ENCODE peak calls at places on chromosomes 12 and 14, in six cellular contexts. One of them, this sample, is unnamed.

GRCh38 chr14:57478050-57478449 is 15.6 kb downstream of the CCDC198 start:
- DNase-seq in GM23248: no peak
- DNase-seq in testis: peak; percentile 41
- DNase-seq in naive thymus-derived CD4-positive, alpha-beta T cell: no peak
- DNase-seq in heart right ventricle: no peak
- DNase-seq in esophagus squamous epithelium: no peak
- DNase-seq in this sample: no peak

GRCh38 chr14:105484997-105485393 is 1.7 kb upstream of the CRIP1 start:
- DNase-seq in GM23248: no peak
- DNase-seq in testis: no peak
- DNase-seq in naive thymus-derived CD4-positive, alpha-beta T cell: peak; percentile 30
- DNase-seq in heart right ventricle: no peak
- DNase-seq in esophagus squamous epithelium: no peak
- DNase-seq in this sample: no peak

GRCh38 chr12:10179871-10180270 is 1.0 kb downstream of the TMEM52B start:
- DNase-seq in GM23248: peak; percentile 71
- DNase-seq in testis: no peak
- DNase-seq in naive thymus-derived CD4-positive, alpha-beta T cell: no peak
- DNase-seq in heart right ventricle: no peak
- DNase-seq in esophagus squamous epithelium: no peak
- DNase-seq in this sample: no peak

GRCh38 chr14:71780075-71780474 is 152.2 kb upstream of the RGS6 start:
- DNase-seq in GM23248: no peak
- DNase-seq in testis: no peak
- DNase-seq in naive thymus-derived CD4-positive, alpha-beta T cell: no peak
- DNase-seq in heart right ventricle: peak; percentile 52
- DNase-seq in esophagus squamous epithelium: no peak
- DNase-seq in this sample: no peak

GRCh38 chr14:106879241-106879640 is 1352.9 kb downstream of the TMEM121 start:
- DNase-seq in GM23248: peak; percentile 27
- DNase-seq in testis: peak; percentile 89
- DNase-seq in naive thymus-derived CD4-positive, alpha-beta T cell: no peak
- DNase-seq in heart right ventricle: no peak
- DNase-seq in esophagus squamous epithelium: no peak
- DNase-seq in this sample: peak; percentile 68

GRCh38 chr12:63410197-63410596 is 258.1 kb downstream of the DPY19L2 start:
- DNase-seq in GM23248: no peak
- DNase-seq in testis: no peak
- DNase-seq in naive thymus-derived CD4-positive, alpha-beta T cell: no peak
- DNase-seq in heart right ventricle: no peak
- DNase-seq in esophagus squamous epithelium: no peak
- DNase-seq in this sample: no peak

GRCh38 chr12:132651444-132652100 is 33.0 kb downstream of the P2RX2 start:
- DNase-seq in GM23248: no peak
- DNase-seq in testis: no peak
- DNase-seq in naive thymus-derived CD4-positive, alpha-beta T cell: no peak
- DNase-seq in heart right ventricle: no peak
- DNase-seq in esophagus squamous epithelium: no peak
- DNase-seq in this sample: no peak

GRCh38 chr14:59492419-59492818 is 8.1 kb downstream of the JKAMP start:
- DNase-seq in GM23248: no peak
- DNase-seq in testis: no peak
- DNase-seq in naive thymus-derived CD4-positive, alpha-beta T cell: no peak
- DNase-seq in heart right ventricle: no peak
- DNase-seq in esophagus squamous epithelium: no peak
- DNase-seq in this sample: no peak

GRCh38 chr12:26156201-26156871 is 31.5 kb upstream of the BHLHE41 start:
- DNase-seq in GM23248: no peak
- DNase-seq in testis: no peak
- DNase-seq in naive thymus-derived CD4-positive, alpha-beta T cell: no peak
- DNase-seq in heart right ventricle: no peak
- DNase-seq in esophagus squamous epithelium: no peak
- DNase-seq in this sample: no peak

GRCh38 chr12:108634225-108634795 is 616 bp upstream of the SELPLG start:
- DNase-seq in GM23248: no peak
- DNase-seq in testis: no peak
- DNase-seq in naive thymus-derived CD4-positive, alpha-beta T cell: peak; percentile 35
- DNase-seq in heart right ventricle: no peak
- DNase-seq in esophagus squamous epithelium: no peak
- DNase-seq in this sample: no peak

GRCh38 chr12:96241484-96242256 is 47.5 kb downstream of the ELK3 start:
- DNase-seq in GM23248: peak; percentile 99
- DNase-seq in testis: no peak
- DNase-seq in naive thymus-derived CD4-positive, alpha-beta T cell: peak; percentile 64
- DNase-seq in heart right ventricle: peak; percentile 74
- DNase-seq in esophagus squamous epithelium: no peak
- DNase-seq in this sample: no peak

GRCh38 chr12:108589028-108589839 is 8.7 kb downstream of the TMEM119 start:
- DNase-seq in GM23248: peak; percentile 67
- DNase-seq in testis: no peak
- DNase-seq in naive thymus-derived CD4-positive, alpha-beta T cell: no peak
- DNase-seq in heart right ventricle: no peak
- DNase-seq in esophagus squamous epithelium: no peak
- DNase-seq in this sample: no peak

GRCh38 chr12:6073426-6073825 is 51.0 kb downstream of the VWF start:
- DNase-seq in GM23248: no peak
- DNase-seq in testis: no peak
- DNase-seq in naive thymus-derived CD4-positive, alpha-beta T cell: no peak
- DNase-seq in heart right ventricle: no peak
- DNase-seq in esophagus squamous epithelium: no peak
- DNase-seq in this sample: no peak

GRCh38 chr12:121189061-121189886 is 20.7 kb upstream of the P2RX4 start:
- DNase-seq in GM23248: no peak
- DNase-seq in testis: no peak
- DNase-seq in naive thymus-derived CD4-positive, alpha-beta T cell: no peak
- DNase-seq in heart right ventricle: no peak
- DNase-seq in esophagus squamous epithelium: no peak
- DNase-seq in this sample: no peak

GRCh38 chr12:10737249-10737648 is 14.1 kb upstream of the YBX3 start:
- DNase-seq in GM23248: no peak
- DNase-seq in testis: no peak
- DNase-seq in naive thymus-derived CD4-positive, alpha-beta T cell: no peak
- DNase-seq in heart right ventricle: no peak
- DNase-seq in esophagus squamous epithelium: no peak
- DNase-seq in this sample: no peak

GRCh38 chr14:72404106-72404774 is 472.0 kb downstream of the RGS6 start:
- DNase-seq in GM23248: no peak
- DNase-seq in testis: no peak
- DNase-seq in naive thymus-derived CD4-positive, alpha-beta T cell: no peak
- DNase-seq in heart right ventricle: no peak
- DNase-seq in esophagus squamous epithelium: no peak
- DNase-seq in this sample: no peak

GRCh38 chr12:71730936-71731335 is 23.7 kb upstream of the RAB21 start:
- DNase-seq in GM23248: no peak
- DNase-seq in testis: no peak
- DNase-seq in naive thymus-derived CD4-positive, alpha-beta T cell: no peak
- DNase-seq in heart right ventricle: no peak
- DNase-seq in esophagus squamous epithelium: no peak
- DNase-seq in this sample: no peak

GRCh38 chr14:100573009-100573756 is 14.0 kb downstream of the BEGAIN start:
- DNase-seq in GM23248: no peak
- DNase-seq in testis: no peak
- DNase-seq in naive thymus-derived CD4-positive, alpha-beta T cell: no peak
- DNase-seq in heart right ventricle: no peak
- DNase-seq in esophagus squamous epithelium: no peak
- DNase-seq in this sample: no peak

GRCh38 chr12:12853435-12853834 is 37.9 kb upstream of the GPRC5A start:
- DNase-seq in GM23248: no peak
- DNase-seq in testis: no peak
- DNase-seq in naive thymus-derived CD4-positive, alpha-beta T cell: no peak
- DNase-seq in heart right ventricle: no peak
- DNase-seq in esophagus squamous epithelium: no peak
- DNase-seq in this sample: no peak

GRCh38 chr12:26017484-26018211 is 59.2 kb downstream of the RASSF8 start:
- DNase-seq in GM23248: peak; percentile 61
- DNase-seq in testis: peak; percentile 32
- DNase-seq in naive thymus-derived CD4-positive, alpha-beta T cell: no peak
- DNase-seq in heart right ventricle: no peak
- DNase-seq in esophagus squamous epithelium: no peak
- DNase-seq in this sample: peak; percentile 67

GRCh38 chr14:90627478-90627877 is 188.8 kb downstream of the TTC7B start:
- DNase-seq in GM23248: no peak
- DNase-seq in testis: peak; percentile 81
- DNase-seq in naive thymus-derived CD4-positive, alpha-beta T cell: no peak
- DNase-seq in heart right ventricle: no peak
- DNase-seq in esophagus squamous epithelium: no peak
- DNase-seq in this sample: no peak

GRCh38 chr14:90625445-90625844 is 190.8 kb downstream of the TTC7B start:
- DNase-seq in GM23248: no peak
- DNase-seq in testis: no peak
- DNase-seq in naive thymus-derived CD4-positive, alpha-beta T cell: no peak
- DNase-seq in heart right ventricle: no peak
- DNase-seq in esophagus squamous epithelium: no peak
- DNase-seq in this sample: no peak

GRCh38 chr14:90626550-90626949 is 189.7 kb downstream of the TTC7B start:
- DNase-seq in GM23248: no peak
- DNase-seq in testis: no peak
- DNase-seq in naive thymus-derived CD4-positive, alpha-beta T cell: no peak
- DNase-seq in heart right ventricle: no peak
- DNase-seq in esophagus squamous epithelium: no peak
- DNase-seq in this sample: no peak

GRCh38 chr14:90624228-90624627 is 192.0 kb downstream of the TTC7B start:
- DNase-seq in GM23248: peak; percentile 58
- DNase-seq in testis: no peak
- DNase-seq in naive thymus-derived CD4-positive, alpha-beta T cell: no peak
- DNase-seq in heart right ventricle: peak; percentile 39
- DNase-seq in esophagus squamous epithelium: no peak
- DNase-seq in this sample: no peak

DNA sequence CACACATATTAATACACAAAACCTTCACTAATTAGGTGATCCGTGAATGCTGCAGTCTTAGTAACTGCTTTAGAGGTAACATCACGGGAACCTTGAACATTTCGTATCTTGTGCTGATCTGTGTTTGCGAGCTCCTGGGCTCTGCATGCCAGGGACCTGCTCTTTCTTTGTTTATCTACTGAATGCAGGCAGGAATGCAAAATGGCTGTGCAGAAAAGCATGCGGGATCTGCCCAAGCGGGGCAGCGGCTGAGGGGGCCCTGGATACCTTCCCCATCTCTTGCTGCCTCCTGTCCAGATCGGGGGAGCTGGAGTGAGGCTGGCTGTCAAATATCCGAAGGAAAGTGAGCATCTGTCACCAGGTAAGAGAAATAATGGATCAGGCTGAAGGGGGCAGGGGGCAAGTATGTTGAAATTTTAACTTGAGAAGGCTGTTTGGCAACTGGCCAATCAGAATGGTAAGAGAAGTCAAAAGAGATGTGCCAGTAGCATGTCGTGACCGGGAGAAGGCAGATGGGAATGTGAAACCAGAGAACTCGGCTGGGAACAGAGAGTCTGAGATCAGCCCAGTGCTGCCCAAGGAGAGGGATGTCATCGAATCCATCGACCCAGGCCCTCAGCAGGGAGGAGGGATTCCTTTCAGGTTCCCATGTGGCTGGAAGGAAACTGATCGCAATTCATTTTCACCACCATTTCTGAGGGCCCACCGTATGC is 191.3 kb downstream of the TTC7B start:
- DNase-seq in GM23248: no peak
- DNase-seq in testis: no peak
- DNase-seq in naive thymus-derived CD4-positive, alpha-beta T cell: no peak
- DNase-seq in heart right ventricle: no peak
- DNase-seq in esophagus squamous epithelium: no peak
- DNase-seq in this sample: no peak
- H3K4me1 ChIP-seq in GM23248: peaks cover 3% of the 10 kb centered on the region
- H3K4me1 ChIP-seq in testis: peaks cover 42% of the 10 kb centered on the region
- H3K4me1 ChIP-seq in naive thymus-derived CD4-positive, alpha-beta T cell: no peaks in the 10 kb centered on the region
- H3K4me1 ChIP-seq in heart right ventricle: peaks cover 56% of the 10 kb centered on the region
- H3K4me1 ChIP-seq in esophagus squamous epithelium: peaks cover 74% of the 10 kb centered on the region
- H3K4me1 ChIP-seq in this sample: peaks cover 11% of the 10 kb centered on the region

GRCh38 chr12:112151766-112152541 is 26.6 kb downstream of the TRAFD1 start:
- DNase-seq in GM23248: no peak
- DNase-seq in testis: peak; percentile 11
- DNase-seq in naive thymus-derived CD4-positive, alpha-beta T cell: no peak
- DNase-seq in heart right ventricle: no peak
- DNase-seq in esophagus squamous epithelium: no peak
- DNase-seq in this sample: no peak
- H3K36me3 ChIP-seq in GM23248: peaks cover 47% of the 10 kb centered on the region
- H3K36me3 ChIP-seq in testis: no peaks in the 10 kb centered on the region
- H3K36me3 ChIP-seq in naive thymus-derived CD4-positive, alpha-beta T cell: peaks cover 29% of the 10 kb centered on the region
- H3K36me3 ChIP-seq in heart right ventricle: peaks cover 76% of the 10 kb centered on the region
- H3K36me3 ChIP-seq in esophagus squamous epithelium: peaks cover 85% of the 10 kb centered on the region
- H3K36me3 ChIP-seq in this sample: peaks cover 43% of the 10 kb centered on the region

GRCh38 chr14:69772082-69773017 is 5.4 kb downstream of the SRSF5 start:
- DNase-seq in GM23248: no peak
- DNase-seq in testis: no peak
- DNase-seq in naive thymus-derived CD4-positive, alpha-beta T cell: no peak
- DNase-seq in heart right ventricle: no peak
- DNase-seq in esophagus squamous epithelium: no peak
- DNase-seq in this sample: no peak
- H3K4me1 ChIP-seq in GM23248: peaks cover 19% of the 10 kb centered on the region
- H3K4me1 ChIP-seq in testis: peaks cover 18% of the 10 kb centered on the region
- H3K4me1 ChIP-seq in naive thymus-derived CD4-positive, alpha-beta T cell: peaks cover 34% of the 10 kb centered on the region
- H3K4me1 ChIP-seq in heart right ventricle: peaks cover 60% of the 10 kb centered on the region
- H3K4me1 ChIP-seq in esophagus squamous epithelium: peaks cover 68% of the 10 kb centered on the region
- H3K4me1 ChIP-seq in this sample: no peaks in the 10 kb centered on the region

GRCh38 chr12:120132437-120132836 is 15.9 kb upstream of the RAB35 start:
- DNase-seq in GM23248: no peak
- DNase-seq in testis: no peak
- DNase-seq in naive thymus-derived CD4-positive, alpha-beta T cell: no peak
- DNase-seq in heart right ventricle: no peak
- DNase-seq in esophagus squamous epithelium: no peak
- DNase-seq in this sample: no peak

GRCh38 chr12:120136093-120136770 is 19.7 kb upstream of the RAB35 start:
- DNase-seq in GM23248: no peak
- DNase-seq in testis: no peak
- DNase-seq in naive thymus-derived CD4-positive, alpha-beta T cell: no peak
- DNase-seq in heart right ventricle: no peak
- DNase-seq in esophagus squamous epithelium: no peak
- DNase-seq in this sample: no peak

GRCh38 chr12:120132863-120133385 is 16.4 kb upstream of the RAB35 start:
- DNase-seq in GM23248: no peak
- DNase-seq in testis: no peak
- DNase-seq in naive thymus-derived CD4-positive, alpha-beta T cell: no peak
- DNase-seq in heart right ventricle: no peak
- DNase-seq in esophagus squamous epithelium: no peak
- DNase-seq in this sample: no peak

GRCh38 chr12:120131116-120131515 is 14.6 kb upstream of the RAB35 start:
- DNase-seq in GM23248: no peak
- DNase-seq in testis: no peak
- DNase-seq in naive thymus-derived CD4-positive, alpha-beta T cell: no peak
- DNase-seq in heart right ventricle: no peak
- DNase-seq in esophagus squamous epithelium: no peak
- DNase-seq in this sample: no peak

GRCh38 chr12:120134307-120134980 is 17.9 kb upstream of the RAB35 start:
- DNase-seq in GM23248: no peak
- DNase-seq in testis: no peak
- DNase-seq in naive thymus-derived CD4-positive, alpha-beta T cell: no peak
- DNase-seq in heart right ventricle: no peak
- DNase-seq in esophagus squamous epithelium: no peak
- DNase-seq in this sample: no peak
- H3K36me3 ChIP-seq in GM23248: peaks cover 52% of the 10 kb centered on the region
- H3K36me3 ChIP-seq in testis: no peaks in the 10 kb centered on the region
- H3K36me3 ChIP-seq in naive thymus-derived CD4-positive, alpha-beta T cell: peaks cover 27% of the 10 kb centered on the region
- H3K36me3 ChIP-seq in heart right ventricle: peaks cover 100% of the 10 kb centered on the region
- H3K36me3 ChIP-seq in esophagus squamous epithelium: peaks cover 100% of the 10 kb centered on the region
- H3K36me3 ChIP-seq in this sample: peaks cover 97% of the 10 kb centered on the region

GRCh38 chr12:124386059-124386458 is 91.2 kb downstream of the RFLNA start:
- DNase-seq in GM23248: peak; percentile 67
- DNase-seq in testis: peak; percentile 62
- DNase-seq in naive thymus-derived CD4-positive, alpha-beta T cell: no peak
- DNase-seq in heart right ventricle: peak; percentile 64
- DNase-seq in esophagus squamous epithelium: no peak
- DNase-seq in this sample: no peak
- H3K4me1 ChIP-seq in GM23248: peaks cover 42% of the 10 kb centered on the region
- H3K4me1 ChIP-seq in testis: peaks cover 60% of the 10 kb centered on the region
- H3K4me1 ChIP-seq in naive thymus-derived CD4-positive, alpha-beta T cell: peaks cover 4% of the 10 kb centered on the region
- H3K4me1 ChIP-seq in heart right ventricle: peaks cover 81% of the 10 kb centered on the region
- H3K4me1 ChIP-seq in esophagus squamous epithelium: peaks cover 80% of the 10 kb centered on the region
- H3K4me1 ChIP-seq in this sample: peaks cover 9% of the 10 kb centered on the region

This sample was measured in BE2C.